ENCODE peak calls at places on chromosomes 13 and 19, in ten cellular contexts. W, I, N, P, O, S, B, T, Z and M are unnamed samples.

GRCh38 chr19:42292042-42292960 is 9.6 kb upstream of the PRR19 start:
- DNase-seq in W (no peak), I (no peak), N (no peak), P (no peak), O (no peak), S (no peak), B (no peak), T (no peak), Z (no peak), M (no peak)

GRCh38 chr13:98320561-98321105 is 143.6 kb upstream of the RNF113B start:
- DNase-seq in W (no peak), I (no peak), N (no peak), P (no peak), O (no peak), S (no peak), B (no peak), T (no peak), Z (no peak), M (no peak)

GRCh38 chr13:44398606-44399005 is 25.0 kb downstream of the SERP2 start:
- DNase-seq in W (no peak), I (no peak), N (no peak), P (no peak), O (no peak), S (no peak), B (no peak), T (no peak), Z (no peak), M (no peak)

GRCh38 chr13:60352644-60353043 is 44.4 kb upstream of the TDRD3 start:
- DNase-seq in W (no peak), I (no peak), N (no peak), P (no peak), O (no peak), S (no peak), B (no peak), T (no peak), Z (no peak), M (no peak)

GRCh38 chr19:45171211-45171623 is 6.8 kb downstream of the TRAPPC6A start:
- DNase-seq in W (no peak), I (no peak), N (no peak), P (no peak), O (no peak), S (no peak), B (no peak), T (peak; percentile 46), Z (no peak), M (no peak)

GRCh38 chr19:34664870-34665269 is 12.1 kb downstream of the SCGB2B2 start:
- DNase-seq in W (no peak), I (no peak), N (no peak), P (no peak), O (no peak), S (no peak), B (no peak), T (no peak), Z (no peak), M (peak; percentile 23)

GRCh38 chr13:49046534-49046933 is 70.8 kb downstream of the FNDC3A start:
- DNase-seq in W (no peak), I (no peak), N (no peak), P (no peak), O (no peak), S (no peak), B (no peak), T (no peak), Z (no peak), M (no peak)

GRCh38 chr13:113091211-113091771 is 14.3 kb upstream of the F7 start:
- DNase-seq in W (no peak), I (no peak), N (no peak), P (no peak), O (no peak), S (no peak), B (no peak), T (no peak), Z (no peak), M (no peak)

GRCh38 chr19:12778905-12779161 is 3.5 kb upstream of the HOOK2 start:
- DNase-seq in W (no peak), I (no peak), N (no peak), P (no peak), O (no peak), S (no peak), B (peak; percentile 54), T (no peak), Z (no peak), M (no peak)

GRCh38 chr13:27005556-27005955 is 166.1 kb downstream of the USP12 start:
- DNase-seq in W (no peak), I (peak; percentile 23), N (no peak), P (no peak), O (no peak), S (no peak), B (peak; percentile 22), T (no peak), Z (no peak), M (no peak)

GRCh38 chr13:20356437-20356836 is 124.3 kb upstream of the GJB6 start:
- DNase-seq in W (no peak), I (no peak), N (no peak), P (no peak), O (no peak), S (no peak), B (no peak), T (no peak), Z (no peak), M (no peak)

GRCh38 chr19:42242071-42242511 is 311 bp downstream of the GSK3A start:
- DNase-seq in W (no peak), I (no peak), N (no peak), P (no peak), O (no peak), S (no peak), B (no peak), T (no peak), Z (no peak), M (no peak)

GRCh38 chr19:16429066-16429758 is 42.6 kb downstream of the EPS15L1 start:
- DNase-seq in W (no peak), I (no peak), N (peak; percentile 78), P (no peak), O (no peak), S (peak; percentile 8), B (no peak), T (no peak), Z (no peak), M (no peak)

GRCh38 chr13:32142956-32143375 is 111.4 kb downstream of the FRY start:
- DNase-seq in W (no peak), I (peak; percentile 50), N (no peak), P (no peak), O (no peak), S (no peak), B (peak; percentile 82), T (no peak), Z (no peak), M (no peak)

DNA sequence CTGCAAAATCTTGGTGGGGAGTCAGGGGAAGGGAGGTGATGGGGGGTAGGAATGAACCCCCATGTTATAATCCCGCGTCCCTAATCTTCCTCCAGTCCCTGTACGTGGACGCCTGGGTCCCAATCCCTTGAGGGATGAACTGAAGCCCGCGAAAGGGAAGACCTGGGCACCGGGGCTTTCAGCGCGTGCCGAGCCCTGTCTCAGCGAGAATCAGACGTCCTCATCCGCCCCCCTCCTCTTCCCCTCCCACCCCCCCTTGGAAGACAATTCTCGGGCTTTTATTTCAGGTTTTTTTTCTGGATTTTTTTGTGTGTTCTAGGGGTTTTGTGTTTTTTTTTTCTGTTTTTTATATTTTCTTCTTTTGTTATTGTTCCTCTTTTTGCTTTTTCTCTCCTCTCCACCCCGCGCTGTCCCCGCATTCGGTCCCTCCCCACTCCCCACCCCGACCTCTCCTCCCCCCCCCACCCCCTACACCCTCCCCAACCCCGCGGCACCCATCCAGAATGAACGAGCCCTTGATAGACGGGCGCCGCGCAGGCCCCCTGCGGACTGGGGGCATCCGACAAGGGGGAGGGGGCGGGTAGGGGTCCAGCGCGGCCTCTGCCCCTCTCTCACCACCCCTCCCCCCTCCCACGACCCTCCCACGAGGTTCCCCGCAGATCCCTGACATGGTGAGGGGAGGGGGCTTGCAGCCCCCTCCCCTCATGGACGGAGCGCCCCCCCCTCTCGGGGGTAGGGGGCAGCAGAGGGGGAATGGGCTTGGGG is 10.3 kb downstream of the C19orf81 start:
- DNase-seq in W (no peak), I (peak; percentile 72), N (no peak), P (no peak), O (no peak), S (no peak), B (peak; percentile 45), T (no peak), Z (no peak), M (no peak)
- H3K27ac ChIP-seq in W (peak overlapping the region; percentile 90), I (peak overlapping the region; percentile 63), N (no peak overlapping the region), P (no peak overlapping the region), O (no peak overlapping the region), S (no peak overlapping the region), B (no peak overlapping the region), T (no peak overlapping the region), Z (peak overlapping the region; percentile 78), M (no peak overlapping the region)

GRCh38 chr19:20271215-20271926 is 104.4 kb downstream of the ZNF486 start:
- DNase-seq in W (no peak), I (no peak), N (no peak), P (no peak), O (no peak), S (no peak), B (no peak), T (no peak), Z (no peak), M (no peak)
- H3K4me1 ChIP-seq in W (no peaks in the 10 kb centered on the region), I (no peaks in the 10 kb centered on the region), N (no peaks in the 10 kb centered on the region), P (no peaks in the 10 kb centered on the region), O (no peaks in the 10 kb centered on the region), S (no peaks in the 10 kb centered on the region), B (peaks cover 17% of the 10 kb centered on the region), T (no peaks in the 10 kb centered on the region), Z (no peaks in the 10 kb centered on the region), M (no peaks in the 10 kb centered on the region)

DNA sequence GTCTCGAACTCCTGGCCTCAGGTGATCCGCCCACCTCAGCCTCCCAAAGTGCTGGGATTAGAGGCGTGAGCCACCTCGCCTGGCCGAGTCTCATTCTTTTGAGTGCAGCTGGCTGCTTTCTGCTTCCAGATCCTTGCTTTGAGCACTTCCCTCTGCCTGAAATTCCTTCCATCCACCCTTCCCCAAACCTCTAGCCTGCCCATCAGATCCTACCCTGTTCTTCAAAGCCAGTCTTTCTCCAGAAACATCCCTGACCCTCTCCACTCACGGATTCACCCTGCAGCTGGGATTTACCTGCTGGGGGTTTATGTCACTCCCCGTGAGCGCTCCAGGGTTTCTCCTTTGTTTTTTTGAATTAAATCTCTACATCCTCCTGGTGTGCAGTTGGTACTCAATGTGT is 13.1 kb upstream of the NPAS1 start:
- DNase-seq in W (no peak), I (no peak), N (no peak), P (no peak), O (no peak), S (no peak), B (peak; percentile 38), T (no peak), Z (no peak), M (no peak)
- H3K27ac ChIP-seq in W (peak overlapping the region; percentile 49), I (no peak overlapping the region), N (no peak overlapping the region), P (no peak overlapping the region), O (no peak overlapping the region), S (no peak overlapping the region), B (no peak overlapping the region), T (no peak overlapping the region), Z (no peak overlapping the region), M (no peak overlapping the region)

DNA sequence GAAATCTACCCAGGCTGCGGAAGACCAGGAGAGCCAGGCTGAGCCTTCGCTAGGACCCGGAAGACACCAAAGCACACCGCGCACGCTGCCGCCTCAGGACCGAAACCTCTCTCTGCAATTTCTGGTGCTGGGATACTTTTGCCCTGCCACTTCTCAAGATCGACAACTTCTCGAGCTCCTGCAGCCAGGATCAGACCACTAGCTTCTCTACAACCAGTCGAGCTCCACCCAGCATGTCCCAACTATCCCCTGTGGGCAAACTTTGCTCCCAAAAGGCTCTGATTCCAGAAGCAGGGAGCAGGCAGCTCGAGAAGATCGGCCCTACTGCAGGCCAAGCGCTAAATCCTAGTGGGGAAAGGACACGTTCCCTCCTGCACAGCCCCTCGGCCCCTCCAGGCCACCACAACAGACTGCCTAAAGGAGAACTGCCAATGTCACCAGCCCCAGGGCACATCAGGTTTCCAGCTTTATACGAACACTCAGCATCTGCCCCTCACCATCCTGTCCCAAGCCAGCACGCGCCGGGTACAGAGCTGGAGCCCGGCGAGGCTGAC is 981 bp downstream of the AKAP8 start:
- DNase-seq in W (peak; percentile 20), I (peak; percentile 65), N (no peak), P (peak; percentile 30), O (no peak), S (peak; percentile 43), B (peak; percentile 73), T (peak; percentile 36), Z (peak; percentile 18), M (no peak)
- H3K4me1 ChIP-seq in W (peaks cover 9% of the 10 kb centered on the region), I (peaks cover 9% of the 10 kb centered on the region), N (no peaks in the 10 kb centered on the region), P (peaks cover 54% of the 10 kb centered on the region), O (peaks cover 24% of the 10 kb centered on the region), S (peaks cover 21% of the 10 kb centered on the region), B (peaks cover 16% of the 10 kb centered on the region), T (peaks cover 28% of the 10 kb centered on the region), Z (peaks cover 22% of the 10 kb centered on the region), M (peaks cover 26% of the 10 kb centered on the region)